ENCODE peak calls at places on chromosomes 4 and X, in four cellular contexts. E, R, J and K are unnamed samples.

GRCh38 chr4:70688795-70689231 is 481 bp downstream of the UTP3 start:
- DNase-seq in E (no peak), R (no peak), J (no peak), K (no peak)

GRCh38 chr4:2906218-2906617 is 57.0 kb downstream of the NOP14 start:
- DNase-seq in E (no peak), R (no peak), J (no peak), K (no peak)

GRCh38 chr4:11111876-11112275 is 316.8 kb downstream of the HS3ST1 start:
- DNase-seq in E (no peak), R (no peak), J (no peak), K (no peak)

GRCh38 chr4:63492515-63492914 is 916.7 kb downstream of the TECRL start:
- DNase-seq in E (no peak), R (no peak), J (no peak), K (no peak)

GRCh38 chr4:170035231-170035630 is 9.0 kb upstream of the MFAP3L start:
- DNase-seq in E (no peak), R (no peak), J (no peak), K (no peak)

GRCh38 chrX:114599903-114600302 is 16.0 kb downstream of the HTR2C start:
- DNase-seq in E (no peak), R (no peak), J (no peak), K (no peak)

GRCh38 chr4:3436798-3437581 is 4.8 kb upstream of the HGFAC start:
- DNase-seq in E (peak; percentile 31), R (peak; percentile 46), J (no peak), K (no peak)

GRCh38 chr4:41658106-41658505 is 90.4 kb downstream of the PHOX2B start:
- DNase-seq in E (no peak), R (no peak), J (no peak), K (no peak)

GRCh38 chr4:129350800-129351199 is 254.8 kb downstream of the C4orf33 start:
- DNase-seq in E (no peak), R (no peak), J (no peak), K (no peak)

GRCh38 chrX:108396188-108396885 is 41.9 kb downstream of the COL4A6 start:
- DNase-seq in E (no peak), R (no peak), J (no peak), K (no peak)

GRCh38 chr4:185782523-185782922 is 29.5 kb downstream of the SORBS2 start:
- DNase-seq in E (no peak), R (peak; percentile 40), J (no peak), K (no peak)

GRCh38 chr4:2103843-2104547 is 44.9 kb downstream of the NAT8L start:
- DNase-seq in E (no peak), R (no peak), J (no peak), K (no peak)

GRCh38 chr4:164734476-164734875 is 19.5 kb upstream of the SMIM31 start:
- DNase-seq in E (no peak), R (no peak), J (no peak), K (no peak)

GRCh38 chr4:21134994-21135393 is 434.7 kb downstream of the PACRGL start:
- DNase-seq in E (no peak), R (peak; percentile 35), J (no peak), K (peak; percentile 4)

GRCh38 chr4:80243274-80244018 is 23.0 kb upstream of the FGF5 start:
- DNase-seq in E (no peak), R (no peak), J (no peak), K (peak; percentile 26)

GRCh38 chr4:37675587-37676290 is 10.4 kb downstream of the RELL1 start:
- DNase-seq in E (no peak), R (no peak), J (no peak), K (no peak)

GRCh38 chrX:9873952-9874351 is 87.7 kb downstream of the SHROOM2 start:
- DNase-seq in E (peak; percentile 41), R (peak; percentile 28), J (no peak), K (no peak)

GRCh38 chrX:71269801-71270395 is 13.5 kb upstream of the NONO start:
- DNase-seq in E (no peak), R (no peak), J (no peak), K (no peak)

GRCh38 chr4:94566420-94566819 is 114.7 kb downstream of the PDLIM5 start:
- DNase-seq in E (no peak), R (no peak), J (no peak), K (no peak)